ENCODE peak calls at places on chromosome 15, in five cellular contexts. W, Y, L, X and N are unnamed samples.

GRCh38 chr15:49083471-49084284 is 37.4 kb upstream of the SECISBP2L start:
- DNase-seq in W (peak), Y (no peak), L (peak), X (no peak), N (no peak)

GRCh38 chr15:27414168-27414870 is 443.3 kb downstream of the GABRG3 start:
- DNase-seq in W (no peak), Y (no peak), L (no peak), X (peak), N (no peak)

GRCh38 chr15:44193651-44194396 is 1.2 kb downstream of the FRMD5 start:
- DNase-seq in W (peak), Y (no peak), L (peak), X (peak), N (no peak)

GRCh38 chr15:50126072-50126471 is 7.0 kb upstream of the ATP8B4 start:
- DNase-seq in W (no peak), Y (no peak), L (no peak), X (no peak), N (no peak)

GRCh38 chr15:88204584-88204983 is 52.0 kb downstream of the NTRK3 start:
- DNase-seq in W (no peak), Y (no peak), L (no peak), X (peak), N (no peak)

GRCh38 chr15:52331490-52332240 is 36.1 kb upstream of the MYO5C start:
- DNase-seq in W (peak), Y (peak), L (peak), X (peak), N (peak)

GRCh38 chr15:100726426-100727190 is 124.2 kb downstream of the ASB7 start:
- DNase-seq in W (no peak), Y (no peak), L (no peak), X (peak), N (peak)

GRCh38 chr15:99328673-99329072 is 77.4 kb downstream of the LRRC28 start:
- DNase-seq in W (no peak), Y (no peak), L (no peak), X (no peak), N (no peak)

GRCh38 chr15:101470548-101471239 is 18.8 kb downstream of the PCSK6 start:
- DNase-seq in W (no peak), Y (no peak), L (no peak), X (no peak), N (no peak)

GRCh38 chr15:92984161-92984560 is 84.0 kb downstream of the CHD2 start:
- DNase-seq in W (no peak), Y (no peak), L (no peak), X (no peak), N (no peak)

GRCh38 chr15:69719527-69719926 is 266.9 kb downstream of the RPLP1 start:
- DNase-seq in W (no peak), Y (peak), L (no peak), X (no peak), N (no peak)

GRCh38 chr15:59170998-59171397 is 35.6 kb upstream of the LDHAL6B start:
- DNase-seq in W (no peak), Y (no peak), L (no peak), X (no peak), N (no peak)

GRCh38 chr15:59174161-59174845 is 32.3 kb upstream of the LDHAL6B start:
- DNase-seq in W (peak), Y (no peak), L (no peak), X (no peak), N (no peak)

GRCh38 chr15:59170295-59170881 is 36.3 kb upstream of the LDHAL6B start:
- DNase-seq in W (peak), Y (no peak), L (peak), X (peak), N (peak)

GRCh38 chr15:59173194-59173593 is 33.4 kb upstream of the LDHAL6B start:
- DNase-seq in W (no peak), Y (no peak), L (no peak), X (no peak), N (no peak)

GRCh38 chr15:59172289-59172901 is 34.2 kb upstream of the LDHAL6B start:
- DNase-seq in W (no peak), Y (no peak), L (no peak), X (no peak), N (no peak)
- TF ChIP-seq CTCF in W (peak), Y (no peak), L (no peak), X (no peak), N (no peak)

DNA sequence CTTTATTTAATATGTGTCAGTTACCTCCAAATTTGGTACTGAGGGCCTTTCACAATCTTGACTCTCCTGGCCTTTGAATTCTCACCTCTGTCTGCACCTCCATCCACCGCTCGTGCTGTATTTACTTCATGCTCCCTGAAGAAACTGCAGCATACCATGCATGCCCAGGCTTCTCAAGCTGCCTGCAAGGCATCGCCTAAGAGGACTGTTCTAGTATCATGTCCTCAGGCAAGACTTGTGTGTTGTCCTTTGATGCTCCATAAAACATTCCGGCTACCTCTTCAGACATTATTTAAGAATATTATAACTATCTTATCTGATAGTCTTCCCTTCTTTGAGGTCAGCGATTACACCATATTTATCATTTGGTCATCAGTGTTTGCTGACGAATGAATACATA is 682.5 kb downstream of the NR2F2 start:
- DNase-seq in W (no peak), Y (no peak), L (no peak), X (no peak), N (no peak)
- TF ChIP-seq CTCF in W (no peak), Y (no peak), L (no peak), X (no peak), N (no peak)

GRCh38 chr15:43143203-43143941 is 10.0 kb downstream of the TMEM62 start:
- DNase-seq in W (no peak), Y (no peak), L (peak), X (no peak), N (no peak)
- TF ChIP-seq CTCF in W (no peak), Y (no peak), L (no peak), X (no peak), N (no peak)

GRCh38 chr15:22917556-22917955 is 62.6 kb downstream of the CYFIP1 start:
- DNase-seq in W (no peak), Y (no peak), L (no peak), X (no peak), N (no peak)
- TF ChIP-seq CTCF in W (no peak), Y (no peak), L (no peak), X (no peak), N (no peak)